ENCODE peak calls at places on chromosomes 4 and X, in four cellular contexts. D, U, V and E are unnamed samples.

GRCh38 chr4:37439809-37440518 is 195.4 kb downstream of the NWD2 start:
- DNase-seq in D (no peak), U (no peak), V (no peak), E (no peak)

GRCh38 chr4:8110071-8110986 is 48.3 kb downstream of the ABLIM2 start:
- DNase-seq in D (peak), U (no peak), V (no peak), E (no peak)

GRCh38 chr4:158778065-158778711 is 9.4 kb downstream of the FNIP2 start:
- DNase-seq in D (no peak), U (no peak), V (no peak), E (no peak)

GRCh38 chrX:138756234-138756633 is 44.7 kb upstream of the FGF13 start:
- DNase-seq in D (peak), U (peak), V (peak), E (peak)

GRCh38 chrX:43706786-43707185 is 50.7 kb downstream of the MAOA start:
- DNase-seq in D (no peak), U (no peak), V (peak), E (no peak)

GRCh38 chr4:147760176-147760575 is 28.3 kb downstream of the ARHGAP10 start:
- DNase-seq in D (no peak), U (no peak), V (no peak), E (no peak)

GRCh38 chr4:137705171-137705783 is 173.0 kb upstream of the PCDH18 start:
- DNase-seq in D (no peak), U (no peak), V (peak), E (no peak)

GRCh38 chrX:149286940-149287349 is 218.2 kb downstream of the IDS start:
- DNase-seq in D (peak), U (peak), V (peak), E (peak)

GRCh38 chrX:41705680-41706374 is 17.1 kb downstream of the GPR34 start:
- DNase-seq in D (no peak), U (no peak), V (no peak), E (no peak)

GRCh38 chr4:78797777-78798284 is 21.7 kb downstream of the BMP2K start:
- DNase-seq in D (no peak), U (no peak), V (no peak), E (no peak)